ENCODE peak calls at places on chromosome X, in six cellular contexts. X is T follicular helper cell, I is IMR-90, M is Daoy, U is GM12891, Q is AG10803. K is an unnamed sample.

GRCh38 chrX:28398352-28398751 is 188.9 kb upstream of the IL1RAPL1 start:
- DNase-seq in X (no peak), I (no peak), M (no peak), U (no peak), Q (no peak), K (no peak)

GRCh38 chrX:49155243-49155899 is 7.2 kb upstream of the MAGIX start:
- DNase-seq in X (no peak), I (peak), M (no peak), U (no peak), Q (peak), K (no peak)

GRCh38 chrX:41339148-41339547 is 5.2 kb downstream of the DDX3X start:
- DNase-seq in X (no peak), I (no peak), M (no peak), U (no peak), Q (peak), K (no peak)

GRCh38 chrX:1593286-1594271 is 2.2 kb downstream of the AKAP17A start:
- DNase-seq in X (no peak), I (no peak), M (no peak), U (no peak), Q (no peak), K (no peak)

GRCh38 chrX:73134741-73135140 is 55.4 kb upstream of the PABPC1L2A start:
- DNase-seq in X (no peak), I (no peak), M (no peak), U (no peak), Q (no peak), K (no peak)

GRCh38 chrX:13387656-13388421 is 68.0 kb upstream of the ATXN3L start:
- DNase-seq in X (no peak), I (peak), M (peak), U (no peak), Q (peak), K (no peak)

GRCh38 chrX:141724186-141724585 is 25.6 kb upstream of the SPANXD start:
- DNase-seq in X (no peak), I (no peak), M (no peak), U (no peak), Q (no peak), K (no peak)

GRCh38 chrX:108270739-108271396 is 167.4 kb downstream of the COL4A6 start:
- DNase-seq in X (no peak), I (peak), M (peak), U (no peak), Q (peak), K (peak)

GRCh38 chrX:1244164-1245076 is 24.2 kb upstream of the CSF2RA start:
- DNase-seq in X (no peak), I (no peak), M (peak), U (no peak), Q (no peak), K (no peak)

GRCh38 chrX:153420851-153421599 is 9.8 kb downstream of the ZFP92 start:
- DNase-seq in X (no peak), I (no peak), M (no peak), U (no peak), Q (no peak), K (no peak)

GRCh38 chrX:26286836-26287235 is 70.9 kb downstream of the MAGEB5 start:
- DNase-seq in X (no peak), I (no peak), M (no peak), U (no peak), Q (no peak), K (no peak)

GRCh38 chrX:103776586-103776985 is at the start of gene PLP1:
- DNase-seq in X (no peak), I (no peak), M (no peak), U (no peak), Q (no peak), K (no peak)

GRCh38 chrX:23292979-23293651 is 41.5 kb upstream of the PTCHD1 start:
- DNase-seq in X (no peak), I (no peak), M (peak), U (no peak), Q (no peak), K (no peak)

GRCh38 chrX:103520391-103520790 is 1.1 kb upstream of the RAB40A start:
- DNase-seq in X (no peak), I (peak), M (peak), U (no peak), Q (peak), K (no peak)

GRCh38 chrX:87064522-87064921 is 453.1 kb upstream of the KLHL4 start:
- DNase-seq in X (no peak), I (no peak), M (no peak), U (no peak), Q (no peak), K (no peak)

GRCh38 chrX:10350991-10351390 is 194.2 kb downstream of the CLCN4 start:
- DNase-seq in X (no peak), I (peak), M (no peak), U (no peak), Q (peak), K (no peak)

GRCh38 chrX:16348286-16348685 is 181.0 kb downstream of the MAGEB17 start:
- DNase-seq in X (no peak), I (no peak), M (no peak), U (no peak), Q (peak), K (no peak)

GRCh38 chrX:7485041-7485440 is 337.1 kb upstream of the PUDP start:
- DNase-seq in X (no peak), I (no peak), M (no peak), U (no peak), Q (no peak), K (no peak)

GRCh38 chrX:111568356-111568755 is 56.9 kb downstream of the SERTM2 start:
- DNase-seq in X (no peak), I (peak), M (no peak), U (no peak), Q (no peak), K (no peak)

GRCh38 chrX:34638116-34638515 is 19.0 kb downstream of the TMEM47 start:
- DNase-seq in X (no peak), I (peak), M (peak), U (no peak), Q (peak), K (no peak)

GRCh38 chrX:107272431-107272921 is 66.1 kb downstream of the DNAAF6 start:
- DNase-seq in X (no peak), I (no peak), M (no peak), U (no peak), Q (no peak), K (no peak)

GRCh38 chrX:153727108-153727931 is 2.7 kb downstream of the ABCD1 start:
- DNase-seq in X (no peak), I (no peak), M (no peak), U (no peak), Q (peak), K (no peak)